ENCODE peak calls at places on chromosomes 13 and 19, in nine cellular contexts. C is CD8-positive, alpha-beta T cell; U is heart left ventricle; Y is thyroid gland; P is cardiac muscle cell; H is lung; V is PC-3; J is Caco-2; N is breast epithelium. W is an unnamed sample.
A peak's percentile ranks its signal among the peaks of the same experiment; 100 is the strongest.

GRCh38 chr13:31772231-31772630 is 32.9 kb downstream of the RXFP2 start:
- DNase-seq in H (no peak), P (no peak), N (no peak), C (no peak), J (no peak), Y (no peak), V (no peak), U (no peak), W (no peak)

GRCh38 chr19:16078311-16078758 is 2.0 kb downstream of the TPM4 start:
- DNase-seq in H (no peak), V (peak; percentile 67), P (no peak), U (peak; percentile 44), N (peak; percentile 50), J (no peak), C (no peak), Y (no peak), W (peak; percentile 38)

GRCh38 chr13:73035660-73036059 is 23.1 kb upstream of the KLF5 start:
- DNase-seq in V (no peak), H (no peak), U (no peak), Y (no peak), J (no peak), P (no peak), N (no peak), C (no peak), W (no peak)

GRCh38 chr13:42373048-42373812 is 101.3 kb downstream of the AKAP11 start:
- DNase-seq in J (no peak), V (no peak), H (no peak), C (no peak), N (no peak), P (no peak), U (no peak), Y (no peak), W (no peak)

GRCh38 chr13:37453246-37453645 is 145.3 kb downstream of the POSTN start:
- DNase-seq in U (no peak), J (no peak), P (peak; percentile 63), V (no peak), C (no peak), N (no peak), Y (no peak), H (no peak), W (no peak)

GRCh38 chr19:31263317-31263716 is 85.9 kb downstream of the TSHZ3 start:
- DNase-seq in N (no peak), J (no peak), C (no peak), H (no peak), P (no peak), V (no peak), U (no peak), Y (no peak), W (no peak)

GRCh38 chr19:460877-461609 is at the start of gene SHC2:
- DNase-seq in Y (peak; percentile 45), V (no peak), U (peak; percentile 56), H (no peak), P (no peak), J (no peak), N (no peak), C (no peak), W (no peak)

GRCh38 chr19:12872941-12873890 is 8.0 kb downstream of the DNASE2 start:
- DNase-seq in P (peak; percentile 71), U (no peak), H (peak; percentile 90), N (no peak), V (peak; percentile 91), C (peak; percentile 58), Y (peak; percentile 60), J (peak; percentile 84), W (peak; percentile 81)

GRCh38 chr13:60111726-60112125 is 52.0 kb downstream of the DIAPH3 start:
- DNase-seq in N (no peak), H (no peak), U (no peak), J (no peak), Y (no peak), C (no peak), P (no peak), V (no peak), W (no peak)

GRCh38 chr13:112754281-112755025 is 64.6 kb downstream of the ATP11A start:
- DNase-seq in Y (no peak), J (no peak), H (no peak), C (no peak), V (no peak), P (no peak), N (no peak), U (no peak), W (no peak)

GRCh38 chr13:27926644-27927434 is 7.0 kb downstream of the PDX1 start:
- DNase-seq in H (no peak), N (no peak), P (no peak), V (no peak), Y (no peak), U (no peak), C (no peak), J (no peak), W (no peak)

GRCh38 chr13:114029866-114030625 is 56.2 kb upstream of the C13orf46 start:
- DNase-seq in J (no peak), C (no peak), N (no peak), H (no peak), Y (no peak), U (no peak), V (no peak), P (no peak), W (no peak)

GRCh38 chr13:106355866-106356265 is 179.6 kb downstream of the EFNB2 start:
- DNase-seq in U (no peak), J (no peak), Y (no peak), N (no peak), C (no peak), H (no peak), V (no peak), P (no peak), W (no peak)

GRCh38 chr13:77250968-77251367 is 75.9 kb downstream of the MYCBP2 start:
- DNase-seq in Y (no peak), H (no peak), P (no peak), U (no peak), V (no peak), N (no peak), C (no peak), J (no peak), W (peak; percentile 48)

GRCh38 chr13:113926951-113927660 is 46.8 kb downstream of the C13orf46 start:
- DNase-seq in N (peak; percentile 49), V (no peak), C (peak; percentile 39), Y (no peak), P (no peak), U (no peak), J (peak; percentile 24), H (no peak), W (peak; percentile 56)

GRCh38 chr13:58619396-58620113 is 988.0 kb downstream of the PCDH17 start:
- DNase-seq in N (no peak), U (no peak), J (no peak), Y (no peak), V (no peak), P (no peak), C (no peak), H (no peak), W (peak; percentile 68)

GRCh38 chr13:114067381-114067885 is 65.0 kb downstream of the RASA3 start:
- DNase-seq in C (no peak), N (no peak), V (peak; percentile 43), H (no peak), Y (no peak), J (peak; percentile 4), U (no peak), P (peak; percentile 45), W (no peak)

GRCh38 chr19:4256563-4256962 is 9.7 kb downstream of the YJU2 start:
- DNase-seq in J (no peak), N (no peak), U (no peak), P (no peak), C (no peak), Y (no peak), H (no peak), V (no peak), W (no peak)

GRCh38 chr19:54201980-54202379 is 1.3 kb downstream of the RPS9 start:
- DNase-seq in Y (peak; percentile 17), U (no peak), N (no peak), V (no peak), J (no peak), P (peak; percentile 45), H (no peak), C (no peak), W (no peak)
- H3K4me1 ChIP-seq in Y (peaks cover 33% of the 10 kb centered on the region), U (peaks cover 50% of the 10 kb centered on the region), N (peaks cover 5% of the 10 kb centered on the region), V (peaks cover 40% of the 10 kb centered on the region), J (peaks cover 48% of the 10 kb centered on the region), P (peaks cover 17% of the 10 kb centered on the region), H (peaks cover 18% of the 10 kb centered on the region), C (peaks cover 56% of the 10 kb centered on the region), W (peaks cover 10% of the 10 kb centered on the region)

DNA sequence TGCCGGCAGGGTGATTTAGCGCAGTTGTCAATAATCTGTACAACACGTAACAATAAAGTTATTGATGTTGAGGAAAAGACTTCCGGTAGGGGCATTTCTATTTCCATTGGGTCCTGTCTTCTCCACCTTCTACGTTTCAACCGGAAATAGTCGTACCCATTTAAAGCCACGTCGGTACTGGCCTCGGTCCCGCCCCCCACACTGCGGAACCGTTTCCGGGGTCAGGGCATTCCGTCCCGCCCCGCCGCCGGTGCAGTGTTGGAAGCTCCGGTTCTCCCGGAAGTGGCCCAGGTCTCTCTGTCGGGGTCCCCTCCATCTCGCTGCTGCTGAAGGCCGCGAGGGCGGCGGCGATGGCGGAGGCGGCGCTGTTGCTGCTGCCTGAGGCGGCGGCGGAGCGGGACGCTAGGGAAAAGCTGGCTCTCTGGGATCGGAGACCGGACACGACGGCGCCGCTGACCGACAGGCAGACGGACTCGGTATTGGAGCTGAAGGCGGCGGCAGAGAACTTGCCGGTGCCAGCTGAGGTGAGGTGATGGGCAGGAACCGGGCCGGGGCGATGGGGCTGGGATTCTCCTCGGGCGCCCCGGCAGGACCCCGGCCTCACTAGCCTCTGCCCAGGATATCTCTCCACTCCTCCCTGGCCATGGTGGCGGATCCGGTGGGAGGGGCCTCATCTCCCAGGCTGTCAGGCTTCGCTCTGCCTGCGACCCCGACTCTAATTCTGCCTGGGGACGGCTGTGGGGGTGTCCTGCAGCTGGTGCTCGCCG is at the start of gene COG3:
- DNase-seq in J (peak; percentile 96), U (peak; percentile 94), V (peak; percentile 93), H (peak; percentile 94), P (peak; percentile 97), Y (peak; percentile 95), N (peak; percentile 93), C (peak; percentile 95), W (peak; percentile 94)
- TF ChIP-seq CTCF in J (no peak), U (peak; percentile 54), V (peak; percentile 11), H (no peak), P (peak; percentile 41), Y (no peak), N (peak; percentile 76), C (peak; percentile 6), W (no peak)

DNA sequence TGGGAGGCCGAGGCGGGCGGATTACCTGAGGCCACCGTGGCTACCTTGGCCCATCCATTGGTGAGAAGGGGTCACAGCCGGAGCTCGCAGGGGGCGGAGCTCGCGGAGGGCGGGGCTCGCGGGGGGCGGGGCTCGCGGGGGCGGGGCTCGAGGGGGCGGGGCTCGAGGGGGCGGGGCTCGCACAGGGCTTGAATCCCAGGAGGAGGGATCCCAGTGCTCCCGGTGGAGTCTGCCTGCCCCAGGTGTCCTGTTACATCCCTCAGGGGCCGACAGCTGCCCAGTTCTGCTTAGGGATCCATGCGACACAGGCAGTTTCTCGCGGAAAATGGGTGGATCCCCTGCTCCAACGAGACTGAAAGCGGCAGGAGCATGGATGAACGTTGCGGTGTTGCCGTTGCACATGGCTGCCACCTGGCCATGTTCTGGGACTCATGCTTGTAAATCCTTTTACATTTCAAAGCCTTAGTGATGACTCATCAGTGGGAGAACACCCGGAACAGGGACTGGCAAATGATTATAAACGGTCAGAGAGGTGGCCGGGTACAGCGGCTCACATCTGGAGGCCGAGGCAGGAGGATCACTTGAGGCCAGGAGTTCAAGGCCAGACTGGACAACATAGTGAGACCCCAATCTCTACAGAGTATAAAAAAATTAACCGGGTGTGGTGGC is 25.1 kb downstream of the TMPRSS9 start:
- DNase-seq in Y (no peak), C (no peak), N (peak; percentile 78), V (peak; percentile 83), J (peak; percentile 88), H (no peak), U (no peak), P (peak; percentile 72), W (peak; percentile 80)
- H3K4me3 ChIP-seq in Y (no peak overlapping the region), C (no peak overlapping the region), N (peak overlapping the region; percentile 30), V (peak overlapping the region; percentile 59), J (no peak overlapping the region), H (no peak overlapping the region), U (no peak overlapping the region), P (no peak overlapping the region), W (peak overlapping the region; percentile 25)

GRCh38 chr19:45097450-45097775 is 4.4 kb downstream of the PPP1R37 start:
- DNase-seq in N (no peak), H (no peak), C (no peak), P (no peak), J (no peak), U (no peak), Y (no peak), V (no peak), W (no peak)
- H3K4me1 ChIP-seq in N (peaks cover 21% of the 10 kb centered on the region), H (peaks cover 17% of the 10 kb centered on the region), C (peaks cover 49% of the 10 kb centered on the region), P (peaks cover 23% of the 10 kb centered on the region), J (peaks cover 21% of the 10 kb centered on the region), U (peaks cover 54% of the 10 kb centered on the region), Y (peaks cover 84% of the 10 kb centered on the region), V (peaks cover 27% of the 10 kb centered on the region), W (peaks cover 34% of the 10 kb centered on the region)